ENCODE peak calls at places on chromosomes 12 and 14, in ten cellular contexts. W is HepG2, I is A549, V is GM12892, D is stomach, F is body of pancreas, N is heart left ventricle, X is IMR-90, Q is uterus, O is ovary. T is an unnamed sample.

GRCh38 chr12:50971946-50972345 is 19.6 kb downstream of the HIGD1C start:
- DNase-seq in D (no peak), O (no peak), Q (no peak), W (no peak), I (no peak), F (no peak), V (no peak), X (peak; percentile 51), N (no peak), T (no peak)

GRCh38 chr12:81992461-81992860 is 233.3 kb upstream of the PPFIA2 start:
- DNase-seq in O (no peak), D (peak; percentile 34), Q (no peak), W (no peak), I (peak; percentile 15), N (no peak), F (no peak), V (no peak), X (no peak), T (no peak)

GRCh38 chr12:117311-117710 is 50.7 kb downstream of the IQSEC3 start:
- DNase-seq in X (no peak), D (no peak), N (no peak), V (no peak), I (no peak), W (no peak), O (peak; percentile 17), Q (no peak), F (no peak), T (no peak)

GRCh38 chr14:82251434-82251833 is 717.8 kb upstream of the SEL1L start:
- DNase-seq in X (no peak), Q (no peak), W (no peak), O (no peak), I (peak; percentile 4), D (no peak), V (no peak), N (no peak), F (no peak), T (no peak)

GRCh38 chr14:44463386-44464004 is 43.6 kb downstream of the FSCB start:
- DNase-seq in D (no peak), W (no peak), Q (no peak), N (no peak), F (no peak), V (no peak), X (no peak), I (no peak), O (no peak), T (no peak)

GRCh38 chr12:117835113-117835512 is 133.7 kb downstream of the KSR2 start:
- DNase-seq in F (no peak), D (no peak), V (no peak), N (no peak), O (no peak), W (no peak), X (no peak), Q (no peak), I (no peak), T (no peak)

GRCh38 chr14:54981698-54982097 is 45.2 kb downstream of the WDHD1 start:
- DNase-seq in I (peak; percentile 13), O (no peak), V (no peak), W (no peak), Q (no peak), D (no peak), F (no peak), X (peak; percentile 22), N (no peak), T (no peak)

GRCh38 chr12:29591140-29592020 is 93.9 kb upstream of the OVCH1 start:
- DNase-seq in D (no peak), Q (no peak), F (no peak), V (no peak), N (no peak), O (peak; percentile 43), W (no peak), I (peak; percentile 12), X (peak; percentile 24), T (peak; percentile 40)

GRCh38 chr14:103041464-103041863 is 15.9 kb downstream of the CDC42BPB start:
- DNase-seq in W (no peak), I (no peak), V (no peak), D (no peak), X (no peak), F (no peak), N (no peak), O (no peak), Q (no peak), T (no peak)

GRCh38 chr12:4107436-4107878 is 166.1 kb upstream of the CCND2 start:
- DNase-seq in O (no peak), N (peak; percentile 51), Q (peak; percentile 26), V (peak; percentile 54), X (peak; percentile 53), D (no peak), W (peak; percentile 55), F (peak; percentile 23), I (peak; percentile 51), T (peak; percentile 60)

GRCh38 chr12:53223006-53223305 is 9.1 kb downstream of the RARG start:
- DNase-seq in X (no peak), I (no peak), V (no peak), D (no peak), N (no peak), O (no peak), F (no peak), W (no peak), Q (no peak), T (no peak)

GRCh38 chr12:50572275-50572674 is 67.5 kb downstream of the DIP2B start:
- DNase-seq in V (no peak), F (peak; percentile 28), W (peak; percentile 84), N (no peak), D (no peak), Q (no peak), X (peak; percentile 89), I (peak; percentile 61), O (no peak), T (no peak)

GRCh38 chr12:105580841-105581352 is 250.4 kb downstream of the C12orf75 start:
- DNase-seq in F (no peak), I (no peak), N (no peak), Q (peak; percentile 30), O (no peak), V (no peak), W (no peak), D (no peak), X (no peak), T (no peak)

GRCh38 chr14:50040401-50040775 is 76.0 kb downstream of the VCPKMT start:
- DNase-seq in D (peak; percentile 29), I (peak; percentile 54), X (peak; percentile 86), W (peak; percentile 39), V (no peak), O (no peak), N (no peak), Q (no peak), F (no peak), T (no peak)
- TF ChIP-seq POLR2A in D (no peak), I (no peak), X (no peak), W (no peak), V (peak; percentile 68), O (no peak), N (no peak), Q (no peak), F (no peak), T (no peak)

GRCh38 chr12:11561416-11561815 is 88.1 kb upstream of the ETV6 start:
- DNase-seq in D (no peak), F (no peak), Q (no peak), V (no peak), W (no peak), O (no peak), N (no peak), I (no peak), X (no peak), T (no peak)

GRCh38 chr12:11568155-11568761 is 81.2 kb upstream of the ETV6 start:
- DNase-seq in F (no peak), Q (no peak), I (no peak), X (no peak), V (no peak), O (no peak), N (no peak), D (no peak), W (no peak), T (no peak)

GRCh38 chr12:11563785-11564739 is 85.4 kb upstream of the ETV6 start:
- DNase-seq in I (no peak), V (no peak), D (no peak), F (no peak), X (no peak), O (no peak), W (no peak), N (no peak), Q (no peak), T (no peak)

GRCh38 chr12:11565752-11566151 is 83.7 kb upstream of the ETV6 start:
- DNase-seq in D (no peak), V (no peak), I (no peak), W (no peak), O (no peak), N (no peak), F (no peak), Q (no peak), X (no peak), T (no peak)

DNA sequence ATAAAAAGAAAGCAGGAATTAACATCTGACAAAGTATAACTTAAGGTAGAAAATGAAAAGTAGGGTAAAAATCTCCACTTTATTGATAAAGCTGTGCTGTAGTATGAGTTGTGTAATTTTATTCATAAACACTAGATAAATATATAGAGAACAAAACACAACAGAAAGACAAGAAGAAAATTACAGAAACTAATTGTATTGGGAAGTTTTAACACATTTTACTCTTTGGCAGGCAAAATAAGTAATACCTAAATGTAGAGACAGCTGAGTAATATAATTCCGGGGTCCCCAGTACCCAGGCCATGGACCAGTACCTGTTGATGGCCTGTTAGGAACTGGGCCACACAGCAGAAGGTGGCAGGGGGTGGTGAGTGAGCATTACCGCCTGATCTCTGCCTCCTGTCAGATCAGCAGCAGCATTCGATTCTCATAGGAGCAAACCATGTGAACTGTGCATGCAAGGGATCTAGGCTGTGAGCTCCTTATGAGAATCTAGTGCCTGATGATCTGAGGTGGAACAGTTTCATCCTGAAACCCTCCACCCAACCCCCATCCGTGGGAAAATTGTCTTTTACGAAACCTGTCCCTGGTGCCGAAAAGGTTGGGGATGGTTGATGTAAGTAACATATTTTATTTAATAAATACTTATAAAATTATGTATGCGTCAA is 84.4 kb upstream of the ETV6 start:
- DNase-seq in W (no peak), N (no peak), F (no peak), D (no peak), I (no peak), Q (no peak), O (no peak), V (no peak), X (no peak), T (no peak)
- TF ChIP-seq POLR2A in W (no peak), N (no peak), F (no peak), D (no peak), I (no peak), Q (no peak), O (no peak), V (peak; percentile 26), X (no peak), T (no peak)

GRCh38 chr14:79491161-79491560 is 720.1 kb downstream of the DIO2 start:
- DNase-seq in W (no peak), V (no peak), O (no peak), I (no peak), F (no peak), X (no peak), D (no peak), N (no peak), Q (no peak), T (no peak)
- TF ChIP-seq POLR2A in W (no peak), V (no peak), O (no peak), I (no peak), F (no peak), X (no peak), D (no peak), N (no peak), Q (no peak), T (no peak)

DNA sequence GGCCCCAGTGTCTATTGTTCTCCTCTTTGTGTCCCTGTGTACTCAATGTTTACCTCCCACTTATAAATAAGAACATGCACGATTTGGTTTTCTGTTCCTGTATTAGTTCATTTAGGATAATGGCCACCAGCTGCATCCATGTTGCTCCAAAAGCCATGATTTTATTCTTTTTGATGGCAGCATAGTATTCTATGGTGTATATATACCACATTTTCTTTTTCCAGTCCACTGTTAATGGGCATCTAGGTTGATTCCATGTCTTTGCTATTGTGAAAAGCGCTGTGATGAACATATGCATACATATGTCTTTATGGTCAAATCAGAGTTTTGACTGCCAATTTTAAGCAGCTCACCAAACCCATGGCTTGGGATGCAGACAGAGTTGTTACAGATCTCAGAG is 17.2 kb upstream of the ANP32D start:
- DNase-seq in Q (no peak), X (no peak), I (no peak), W (no peak), D (no peak), V (no peak), F (no peak), O (no peak), N (no peak), T (no peak)
- TF ChIP-seq POLR2A in Q (no peak), X (no peak), I (no peak), W (no peak), D (no peak), V (no peak), F (no peak), O (no peak), N (no peak), T (no peak)